ENCODE peak calls at places on chromosome 2, in five cellular contexts. One of them, this sample, is unnamed.

GRCh38 chr2:134118279-134119116 is 135.4 kb upstream of the MGAT5 start:
- DNase-seq in NCI-H1092: peak; percentile 64
- DNase-seq in activated T-cell treated with anti-CD3 and anti-CD28 coated beads for 1 hour: peak; percentile 70
- DNase-seq in body of pancreas: peak; percentile 89
- DNase-seq in NCI-H460: peak; percentile 90
- DNase-seq in this sample: peak; percentile 63

GRCh38 chr2:189086710-189087109 is 92.9 kb downstream of the COL5A2 start:
- DNase-seq in NCI-H1092: no peak
- DNase-seq in NCI-H460: no peak
- DNase-seq in activated T-cell treated with anti-CD3 and anti-CD28 coated beads for 1 hour: no peak
- DNase-seq in body of pancreas: no peak
- DNase-seq in this sample: no peak

GRCh38 chr2:101330253-101330921 is 21.9 kb upstream of the RNF149 start:
- DNase-seq in body of pancreas: peak; percentile 26
- DNase-seq in NCI-H460: no peak
- DNase-seq in NCI-H1092: no peak
- DNase-seq in activated T-cell treated with anti-CD3 and anti-CD28 coated beads for 1 hour: no peak
- DNase-seq in this sample: peak; percentile 79

GRCh38 chr2:178413472-178414265 is 37.3 kb downstream of the PRKRA start:
- DNase-seq in NCI-H1092: peak; percentile 46
- DNase-seq in NCI-H460: peak; percentile 55
- DNase-seq in body of pancreas: peak; percentile 71
- DNase-seq in activated T-cell treated with anti-CD3 and anti-CD28 coated beads for 1 hour: peak; percentile 56
- DNase-seq in this sample: peak; percentile 66

GRCh38 chr2:222813177-222813843 is 47.5 kb upstream of the ACSL3 start:
- DNase-seq in NCI-H1092: no peak
- DNase-seq in activated T-cell treated with anti-CD3 and anti-CD28 coated beads for 1 hour: no peak
- DNase-seq in NCI-H460: peak; percentile 63
- DNase-seq in body of pancreas: no peak
- DNase-seq in this sample: no peak

GRCh38 chr2:201956361-201956760 is 77.3 kb upstream of the FZD7 start:
- DNase-seq in NCI-H460: no peak
- DNase-seq in activated T-cell treated with anti-CD3 and anti-CD28 coated beads for 1 hour: no peak
- DNase-seq in body of pancreas: no peak
- DNase-seq in NCI-H1092: no peak
- DNase-seq in this sample: no peak

GRCh38 chr2:181426687-181427086 is 30.5 kb upstream of the ITGA4 start:
- DNase-seq in body of pancreas: no peak
- DNase-seq in NCI-H1092: peak; percentile 75
- DNase-seq in activated T-cell treated with anti-CD3 and anti-CD28 coated beads for 1 hour: no peak
- DNase-seq in NCI-H460: no peak
- DNase-seq in this sample: no peak

GRCh38 chr2:203097735-203098134 is 83.1 kb downstream of the NBEAL1 start:
- DNase-seq in NCI-H460: no peak
- DNase-seq in body of pancreas: no peak
- DNase-seq in activated T-cell treated with anti-CD3 and anti-CD28 coated beads for 1 hour: no peak
- DNase-seq in NCI-H1092: no peak
- DNase-seq in this sample: no peak